ENCODE peak calls at places on chromosomes 6 and 20, in ten cellular contexts. C is stimulated activated CD4-positive, alpha-beta T cell treated with anti-CD3 and anti-CD28 coated beads, TNF-alpha, amount 100 ng/mL, for 24 hours; Z is activated naive CD8-positive, alpha-beta T cell treated with anti-CD3 and anti-CD28 coated beads, Interleukin-2, amount 50 U/mL, for 16 hours; W is effector memory CD8-positive, alpha-beta T cell; M is NCI-H1417 treated with DMSO at 0.1 percent for 48 hours; I is left ventricle myocardium inferior; V is activated B cell treated with CpG ODN at 0.5 μM for 24 hours; Y is ELF-1; Q is NCI-H1694 treated with DMSO at 0.1 percent for 48 hours; G is C1 segment of cervical spinal cord. O is an unnamed sample.

GRCh38 chr6:155128971-155129370 is 133.9 kb downstream of the TIAM2 start:
- DNase-seq in C (no peak), Z (no peak), W (no peak), M (no peak), I (no peak), V (no peak), Y (no peak), Q (no peak), G (no peak), O (no peak)

GRCh38 chr20:61252601-61253263 is 671 bp downstream of the CDH4 start:
- DNase-seq in C (no peak), Z (no peak), W (no peak), M (no peak), I (no peak), V (no peak), Y (no peak), Q (no peak), G (peak), O (no peak)

GRCh38 chr6:22880686-22881433 is 311.5 kb downstream of the HDGFL1 start:
- DNase-seq in C (no peak), Z (no peak), W (no peak), M (no peak), I (no peak), V (no peak), Y (no peak), Q (no peak), G (no peak), O (no peak)

GRCh38 chr6:81265106-81265505 is 487.4 kb downstream of the TENT5A start:
- DNase-seq in C (no peak), Z (no peak), W (no peak), M (no peak), I (no peak), V (no peak), Y (no peak), Q (no peak), G (no peak), O (no peak)

GRCh38 chr6:27720607-27721580 is 191.3 kb downstream of the OR2B2 start:
- DNase-seq in C (no peak), Z (no peak), W (no peak), M (no peak), I (no peak), V (no peak), Y (peak), Q (no peak), G (no peak), O (no peak)

GRCh38 chr6:101832371-101832770 is 438.9 kb downstream of the GRIK2 start:
- DNase-seq in C (no peak), Z (no peak), W (no peak), M (no peak), I (peak), V (no peak), Y (no peak), Q (peak), G (no peak), O (no peak)

GRCh38 chr6:96923871-96924493 is 546 bp upstream of the KLHL32 start:
- DNase-seq in C (no peak), Z (no peak), W (no peak), M (no peak), I (no peak), V (no peak), Y (peak), Q (no peak), G (no peak), O (no peak)

GRCh38 chr6:164151161-164151728 is 736.7 kb downstream of the QKI start:
- DNase-seq in C (no peak), Z (no peak), W (no peak), M (no peak), I (peak), V (no peak), Y (no peak), Q (no peak), G (peak), O (peak)

O was measured in NCI-H2081 treated with DMSO at 0.1 percent for 48 hours.